ENCODE peak calls at places on chromosomes 2 and 18, in four cellular contexts. A, G, Q and U are unnamed samples.

GRCh38 chr2:191917967-191918651 is 71.2 kb upstream of the CAVIN2 start:
- DNase-seq in G (no peak), Q (no peak), A (peak; percentile 42), U (no peak)

GRCh38 chr2:133986076-133986837 is 267.6 kb upstream of the MGAT5 start:
- DNase-seq in Q (peak; percentile 25), A (no peak), G (no peak), U (no peak)

GRCh38 chr2:7118606-7119503 is 201.6 kb downstream of the RNF144A start:
- DNase-seq in G (peak; percentile 22), A (no peak), Q (peak; percentile 13), U (no peak)

GRCh38 chr2:223007531-223007930 is 44.5 kb upstream of the KCNE4 start:
- DNase-seq in G (no peak), Q (no peak), A (no peak), U (no peak)

GRCh38 chr2:239790313-239790712 is 234.8 kb downstream of the NDUFA10 start:
- DNase-seq in A (no peak), G (no peak), Q (no peak), U (peak; percentile 10)

GRCh38 chr2:96977631-96978195 is 8.7 kb downstream of the FAM178B start:
- DNase-seq in Q (peak; percentile 21), G (peak; percentile 30), A (no peak), U (no peak)

GRCh38 chr2:112153501-112153900 is 15.3 kb downstream of the FBLN7 start:
- DNase-seq in G (no peak), Q (no peak), A (no peak), U (no peak)

GRCh38 chr2:96164459-96165184 is 19.4 kb upstream of the DUSP2 start:
- DNase-seq in G (no peak), Q (no peak), A (no peak), U (no peak)

GRCh38 chr2:6877402-6878305 is at the start of gene RSAD2:
- DNase-seq in Q (peak; percentile 41), A (peak; percentile 16), G (peak; percentile 36), U (no peak)

GRCh38 chr2:73033142-73033765 is 38.3 kb downstream of the SFXN5 start:
- DNase-seq in A (no peak), G (no peak), Q (no peak), U (no peak)

GRCh38 chr2:64019083-64019974 is at the start of gene VPS54:
- DNase-seq in G (peak; percentile 64), A (peak; percentile 38), Q (peak; percentile 33), U (peak; percentile 84)

GRCh38 chr2:122748552-122749011 is 993.1 kb downstream of the TSN start:
- DNase-seq in G (no peak), A (no peak), Q (peak; percentile 7), U (no peak)

GRCh38 chr2:48277153-48277552 is 252.8 kb upstream of the STON1 start:
- DNase-seq in A (no peak), G (no peak), Q (no peak), U (no peak)

GRCh38 chr18:79587298-79588125 is 92.1 kb upstream of the CTDP1 start:
- DNase-seq in Q (no peak), A (no peak), G (peak; percentile 9), U (peak; percentile 69)

GRCh38 chr2:60885683-60886082 is 4.3 kb downstream of the REL start:
- DNase-seq in Q (no peak), G (no peak), A (no peak), U (no peak)

GRCh38 chr2:118842687-118843491 is 4.6 kb downstream of the EN1 start:
- DNase-seq in G (no peak), A (no peak), Q (no peak), U (no peak)

GRCh38 chr2:71727562-71727961 is 274.2 kb downstream of the DYSF start:
- DNase-seq in A (no peak), G (no peak), Q (no peak), U (no peak)

GRCh38 chr2:36290306-36290705 is 65.3 kb upstream of the CRIM1 start:
- DNase-seq in A (no peak), Q (no peak), G (no peak), U (no peak)

GRCh38 chr2:26165403-26165802 is 7.5 kb upstream of the GAREM2 start:
- DNase-seq in G (no peak), Q (no peak), A (no peak), U (peak; percentile 6)

GRCh38 chr2:206799083-206799482 is 33.7 kb downstream of the FASTKD2 start:
- DNase-seq in A (no peak), G (no peak), Q (peak; percentile 46), U (no peak)

GRCh38 chr2:14517731-14518130 is 114.8 kb upstream of the LRATD1 start:
- DNase-seq in Q (no peak), A (no peak), G (no peak), U (no peak)

GRCh38 chr2:105490204-105490603 is 91.4 kb upstream of the FHL2 start:
- DNase-seq in A (no peak), Q (no peak), G (no peak), U (no peak)

GRCh38 chr18:35999925-36000324 is 27.4 kb downstream of the RMP24 start:
- DNase-seq in Q (peak; percentile 9), G (no peak), A (no peak), U (no peak)

GRCh38 chr2:59585657-59586056 is 967.8 kb downstream of the BCL11A start:
- DNase-seq in A (peak; percentile 74), G (no peak), Q (no peak), U (no peak)

GRCh38 chr2:2663401-2664036 is 332.4 kb upstream of the MYT1L start:
- DNase-seq in A (no peak), G (no peak), Q (no peak), U (peak; percentile 51)

GRCh38 chr2:127700527-127701192 is 637 bp upstream of the SFT2D3 start:
- DNase-seq in G (peak; percentile 36), Q (no peak), A (no peak), U (peak; percentile 53)

GRCh38 chr2:125730921-125731320 is 925.0 kb upstream of the GYPC start:
- DNase-seq in G (no peak), A (no peak), Q (no peak), U (no peak)

GRCh38 chr2:154697422-154698237 is 865 bp upstream of the KCNJ3 start:
- DNase-seq in Q (no peak), G (no peak), A (peak; percentile 41), U (peak; percentile 72)

GRCh38 chr2:221896505-221897151 is 324.5 kb upstream of the EPHA4 start:
- DNase-seq in Q (peak; percentile 72), G (no peak), A (no peak), U (peak; percentile 75)

GRCh38 chr2:120470041-120470716 is 124.2 kb downstream of the INHBB start:
- DNase-seq in G (peak; percentile 86), A (no peak), Q (peak; percentile 93), U (peak; percentile 92)

GRCh38 chr2:73938761-73939352 is 12.2 kb downstream of the DGUOK start:
- DNase-seq in G (no peak), A (no peak), Q (peak; percentile 45), U (no peak)

GRCh38 chr2:72603481-72603880 is 222.4 kb downstream of the EXOC6B start:
- DNase-seq in Q (no peak), G (no peak), A (no peak), U (no peak)

GRCh38 chr2:113057127-113057526 is 1.9 kb upstream of the IL36RN start:
- DNase-seq in Q (no peak), G (no peak), A (no peak), U (no peak)

GRCh38 chr2:96148410-96149217 is 3.4 kb upstream of the DUSP2 start:
- DNase-seq in A (peak; percentile 91), Q (peak; percentile 45), G (peak; percentile 61), U (peak; percentile 82)

GRCh38 chr2:218980800-218981389 is 4.1 kb downstream of the FEV start:
- DNase-seq in Q (no peak), A (no peak), G (no peak), U (no peak)

GRCh38 chr2:161373939-161374338 is 42.2 kb upstream of the TBR1 start:
- DNase-seq in G (no peak), Q (peak; percentile 7), A (no peak), U (no peak)

GRCh38 chr2:210519594-210519993 is 36.8 kb upstream of the CPS1 start:
- DNase-seq in A (no peak), Q (no peak), G (no peak), U (no peak)